ENCODE peak calls at places on chromosomes 12 and 14, in nine cellular contexts. Z is A549, A is HepG2, G is HL-60, D is GM23338, V is HCT116, F is K562, O is SK-N-SH, S is GM12878. X is an unnamed sample.

GRCh38 chr14:32224731-32225377 is 21.8 kb upstream of the RNU6-8 start:
- DNase-seq in Z (peak), A (peak), V (no peak), D (peak), S (no peak), O (peak), F (peak), G (no peak), X (no peak)

GRCh38 chr12:92649511-92650227 is 53.1 kb upstream of the PLEKHG7 start:
- DNase-seq in G (peak), F (peak), D (peak), V (peak), A (peak), S (peak), Z (peak), O (peak), X (peak)

GRCh38 chr14:95463173-95463901 is 53.1 kb downstream of the SYNE3 start:
- DNase-seq in V (no peak), O (no peak), G (no peak), D (no peak), F (no peak), A (no peak), Z (no peak), S (no peak), X (no peak)

GRCh38 chr12:85356596-85357385 is 76.8 kb downstream of the ALX1 start:
- DNase-seq in V (no peak), F (no peak), Z (no peak), D (no peak), G (no peak), S (no peak), O (no peak), A (no peak), X (no peak)

GRCh38 chr12:91926810-91927209 is 218.8 kb downstream of the BTG1 start:
- DNase-seq in A (peak), V (no peak), Z (peak), D (no peak), F (no peak), S (no peak), O (no peak), G (no peak), X (peak)

GRCh38 chr12:50065726-50066310 is 8.4 kb downstream of the ASIC1 start:
- DNase-seq in F (no peak), O (no peak), V (no peak), A (no peak), S (no peak), G (no peak), Z (no peak), D (no peak), X (no peak)

GRCh38 chr14:100524933-100525243 is 62.3 kb downstream of the BEGAIN start:
- DNase-seq in G (no peak), D (peak), O (no peak), F (peak), V (no peak), Z (peak), A (no peak), S (no peak), X (no peak)

GRCh38 chr12:99029502-99030271 is 384.6 kb downstream of the APAF1 start:
- DNase-seq in S (no peak), V (no peak), A (no peak), Z (no peak), G (no peak), O (no peak), F (no peak), D (no peak), X (no peak)

GRCh38 chr12:121218588-121219352 is 8.8 kb downstream of the P2RX4 start:
- DNase-seq in V (no peak), S (no peak), F (no peak), O (peak), D (no peak), A (no peak), Z (no peak), G (no peak), X (no peak)

GRCh38 chr12:109734219-109735000 is 20.8 kb downstream of the FAM222A start:
- DNase-seq in O (peak), V (no peak), G (no peak), Z (no peak), F (no peak), D (peak), A (no peak), S (no peak), X (no peak)

GRCh38 chr12:124217508-124217981 is 77.3 kb upstream of the RFLNA start:
- DNase-seq in G (no peak), D (peak), O (peak), S (no peak), Z (no peak), V (no peak), A (no peak), F (no peak), X (no peak)

GRCh38 chr14:89616425-89617141 is 199.6 kb upstream of the FOXN3 start:
- DNase-seq in D (peak), Z (no peak), O (peak), S (no peak), G (no peak), A (peak), F (no peak), V (no peak), X (no peak)

GRCh38 chr12:29710104-29710503 is 73.6 kb downstream of the TMTC1 start:
- DNase-seq in A (no peak), V (no peak), D (peak), G (no peak), O (peak), Z (no peak), F (no peak), S (no peak), X (no peak)

GRCh38 chr14:100486025-100486828 is 101.0 kb downstream of the BEGAIN start:
- DNase-seq in V (no peak), F (peak), S (peak), O (peak), D (peak), Z (peak), A (peak), G (no peak), X (no peak)

DNA sequence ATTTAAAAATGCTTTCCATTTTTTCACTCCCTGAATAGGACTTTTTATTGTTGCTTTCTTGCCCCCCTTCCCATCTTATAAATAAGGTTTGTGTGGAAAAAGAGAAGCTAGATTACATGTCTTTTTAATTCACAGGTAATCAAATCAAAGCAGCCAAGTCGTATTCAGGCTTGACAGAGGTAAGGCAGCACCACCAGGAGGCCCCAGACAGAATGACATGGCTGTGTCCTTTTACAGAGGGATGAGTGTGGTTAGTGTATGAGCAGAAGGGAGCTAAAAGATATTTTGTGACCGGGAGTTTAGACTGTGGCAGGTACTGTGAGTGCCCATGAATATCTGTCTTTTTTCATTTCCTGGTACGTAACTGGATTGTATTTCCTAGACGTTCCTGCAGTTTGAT is 596.1 kb downstream of the ETNK1 start:
- DNase-seq in O (peak), V (no peak), D (peak), G (no peak), Z (no peak), S (no peak), A (no peak), F (peak), X (no peak)
- TF ChIP-seq CTCF in O (peak), V (no peak), D (peak), G (no peak), Z (no peak), S (peak), A (peak), F (peak), X (no peak)

DNA sequence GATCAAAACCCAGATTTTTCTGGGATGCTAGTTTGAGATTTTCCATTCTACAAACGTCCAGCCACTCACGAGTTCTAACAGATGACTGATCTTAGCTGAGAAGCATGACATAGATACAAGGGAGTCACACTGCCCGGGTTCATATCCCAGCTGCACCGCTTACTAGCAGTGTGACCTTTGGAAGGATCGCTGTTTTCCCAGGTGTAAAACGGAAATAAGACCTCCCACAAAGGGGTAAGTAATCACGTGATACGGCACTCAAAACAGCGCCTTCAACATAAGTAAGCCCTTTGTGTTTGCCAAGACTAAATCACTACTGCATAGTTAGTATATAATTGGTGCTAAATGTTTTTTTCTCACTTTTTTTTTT is 624 bp upstream of the PWP1 start:
- DNase-seq in O (peak), D (peak), Z (peak), G (no peak), F (peak), S (no peak), V (peak), A (peak), X (no peak)
- TF ChIP-seq REST in O (no peak), D (no peak), Z (no peak), G (no peak), F (no peak), S (no peak), V (no peak), A (no peak), X (no peak)

GRCh38 chr12:64082866-64083268 is 139.2 kb downstream of the KICS2 start:
- DNase-seq in V (no peak), D (no peak), S (no peak), G (no peak), O (peak), A (no peak), F (no peak), Z (no peak), X (no peak)

GRCh38 chr12:64080319-64081008 is 141.6 kb downstream of the KICS2 start:
- DNase-seq in O (no peak), G (no peak), D (peak), Z (no peak), S (no peak), A (no peak), F (no peak), V (peak), X (no peak)

GRCh38 chr12:64072946-64073345 is 149.2 kb downstream of the KICS2 start:
- DNase-seq in S (no peak), D (no peak), F (no peak), O (no peak), Z (no peak), G (no peak), V (no peak), A (no peak), X (no peak)

GRCh38 chr12:64081020-64081419 is 141.1 kb downstream of the KICS2 start:
- DNase-seq in G (no peak), Z (no peak), F (no peak), D (no peak), V (no peak), S (no peak), A (no peak), O (no peak), X (no peak)

GRCh38 chr12:64077922-64078321 is 144.2 kb downstream of the KICS2 start:
- DNase-seq in O (no peak), V (no peak), F (no peak), A (peak), Z (peak), G (no peak), S (no peak), D (peak), X (no peak)
- TF ChIP-seq CTCF in O (peak), V (peak), F (no peak), A (no peak), Z (peak), G (no peak), S (no peak), D (no peak), X (peak)

GRCh38 chr12:107423531-107423930 is 262.1 kb upstream of the PWP1 start:
- DNase-seq in V (no peak), D (no peak), A (no peak), Z (no peak), O (no peak), G (no peak), F (no peak), S (no peak), X (no peak)
- TF ChIP-seq REST in V (no peak), D (no peak), A (no peak), Z (no peak), O (no peak), G (no peak), F (no peak), S (no peak), X (no peak)

DNA sequence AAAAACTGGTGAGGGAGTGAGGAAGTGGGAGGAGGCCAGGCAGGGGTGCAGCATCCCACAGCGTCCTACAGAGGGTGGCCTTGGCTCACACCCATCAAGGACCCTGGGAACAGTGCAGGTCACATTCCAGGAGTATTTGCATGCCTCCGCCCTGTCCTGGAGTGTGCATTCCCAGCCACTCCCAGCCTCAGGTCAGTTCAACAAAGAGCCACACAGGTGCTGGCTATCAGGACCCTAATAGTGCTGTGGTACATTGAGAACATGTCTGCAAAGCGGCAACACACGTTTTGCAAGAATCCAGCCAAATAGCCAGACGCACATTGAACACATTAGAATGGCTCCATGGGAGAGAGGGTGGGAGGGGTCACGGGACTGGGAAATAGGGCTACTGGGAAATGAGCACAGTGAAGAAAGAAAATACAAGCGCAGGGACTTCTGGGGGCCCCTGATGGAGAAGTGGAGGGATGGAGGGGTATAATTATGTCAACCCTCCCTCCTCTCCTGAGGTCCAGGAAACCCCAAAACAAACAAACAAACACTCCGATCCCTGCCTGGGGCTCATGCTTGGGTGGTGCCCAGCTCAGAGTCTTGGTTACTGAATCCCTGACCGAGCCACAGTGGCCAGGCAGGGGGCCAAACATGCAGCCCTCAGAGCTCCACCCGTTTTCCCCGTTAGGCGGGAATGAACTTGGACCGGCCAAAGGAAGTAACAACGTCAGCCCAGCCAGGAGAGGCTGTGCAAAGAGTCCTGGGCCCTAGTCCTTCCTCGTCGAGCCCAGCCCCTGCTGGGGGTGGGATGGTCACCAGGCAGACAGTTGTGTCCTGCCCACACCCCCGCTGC is 36.4 kb downstream of the CMKLR1 start:
- DNase-seq in D (peak), Z (no peak), F (no peak), V (no peak), S (no peak), A (peak), G (no peak), O (peak), X (no peak)
- TF ChIP-seq CTCF in D (peak), Z (no peak), F (peak), V (no peak), S (no peak), A (peak), G (no peak), O (no peak), X (no peak)

DNA sequence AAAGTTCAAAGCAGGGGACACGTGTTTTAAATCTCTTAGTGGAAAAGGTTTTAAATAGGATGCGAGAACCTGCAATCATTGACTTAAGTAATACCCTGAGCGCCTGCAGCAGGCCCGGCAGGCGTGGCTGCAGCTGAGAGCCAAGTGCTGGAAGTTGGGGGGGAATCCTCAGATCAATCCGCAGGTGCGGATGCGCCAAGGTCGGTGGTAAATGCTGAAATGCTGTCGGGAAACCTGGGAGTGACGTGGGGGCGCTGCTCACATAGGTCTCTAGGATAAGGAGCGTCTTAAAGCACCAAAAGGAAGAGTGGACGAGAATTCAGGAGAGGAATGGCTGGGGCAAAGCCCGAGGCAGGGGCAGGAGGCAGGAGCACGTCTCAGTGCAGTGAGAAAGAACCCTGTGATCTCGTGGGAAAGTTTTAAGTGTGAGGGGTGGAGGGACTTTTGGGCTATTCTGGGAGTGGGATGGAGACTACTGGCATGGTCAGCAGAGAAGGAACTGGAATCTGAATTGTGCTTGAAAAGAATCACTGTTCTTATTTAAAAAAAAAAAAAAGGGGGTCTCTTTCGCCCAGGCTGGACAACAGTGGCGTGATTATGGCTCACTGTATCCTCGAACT is 883 bp upstream of the CDCA4 start:
- DNase-seq in F (peak), V (peak), G (peak), O (peak), A (peak), S (no peak), D (peak), Z (peak), X (no peak)
- TF ChIP-seq REST in F (no peak), V (no peak), G (no peak), O (no peak), A (no peak), S (no peak), D (no peak), Z (no peak), X (no peak)

DNA sequence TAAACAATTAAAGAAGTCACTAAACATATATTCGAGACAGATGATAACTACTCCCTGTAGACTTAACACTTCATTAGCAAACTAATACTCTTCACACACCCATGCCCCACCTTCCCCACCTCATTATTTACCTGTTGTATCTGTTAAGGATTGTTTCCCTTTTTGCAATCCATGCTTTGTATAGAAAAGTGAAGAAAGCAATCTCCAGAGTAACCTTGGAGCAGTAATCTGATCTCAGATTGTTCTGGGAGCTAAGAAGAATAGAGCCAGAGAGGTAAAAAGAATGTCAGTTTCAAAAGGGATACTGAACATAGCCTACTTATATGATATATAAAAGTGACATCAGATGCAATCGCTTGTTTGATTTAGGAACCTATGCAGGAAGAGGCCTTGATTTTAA is 37.4 kb downstream of the PLEKHA5 start:
- DNase-seq in V (no peak), D (no peak), F (no peak), Z (no peak), S (no peak), A (no peak), G (no peak), O (no peak), X (no peak)
- TF ChIP-seq CTCF in V (no peak), D (no peak), F (no peak), Z (no peak), S (no peak), A (no peak), G (no peak), O (no peak), X (no peak)

X was measured in Panc1.